ENCODE peak calls at places on chromosomes 13 and 19, in seven cellular contexts. T, E, G, B, S, R and P are unnamed samples.

GRCh38 chr13:46961719-46962118 is 64.9 kb upstream of the HTR2A start:
- DNase-seq in T (no peak), E (no peak), G (no peak), B (peak; percentile 40), S (no peak), R (no peak), P (no peak)

GRCh38 chr13:80012281-80012680 is 328.6 kb downstream of the SPRY2 start:
- DNase-seq in T (no peak), E (no peak), G (no peak), B (no peak), S (no peak), R (no peak), P (no peak)

GRCh38 chr19:5627395-5627904 is 4.6 kb downstream of the SAFB start:
- DNase-seq in T (no peak), E (peak; percentile 56), G (peak; percentile 80), B (no peak), S (no peak), R (no peak), P (peak; percentile 55)

GRCh38 chr19:395467-395866 is 13.5 kb downstream of the C2CD4C start:
- DNase-seq in T (no peak), E (no peak), G (no peak), B (no peak), S (no peak), R (no peak), P (no peak)

GRCh38 chr13:94710881-94711560 is 1.3 kb downstream of the SOX21 start:
- DNase-seq in T (no peak), E (no peak), G (no peak), B (peak; percentile 43), S (no peak), R (no peak), P (no peak)

GRCh38 chr13:79534596-79534995 is 53.6 kb downstream of the NDFIP2 start:
- DNase-seq in T (no peak), E (no peak), G (no peak), B (no peak), S (no peak), R (no peak), P (no peak)

GRCh38 chr19:1250374-1251232 is 2.2 kb downstream of the MIDN start:
- DNase-seq in T (peak; percentile 63), E (peak; percentile 65), G (no peak), B (peak; percentile 87), S (no peak), R (peak; percentile 43), P (peak; percentile 59)

GRCh38 chr13:24854311-24854710 is 90.3 kb downstream of the RNF17 start:
- DNase-seq in T (no peak), E (no peak), G (no peak), B (no peak), S (no peak), R (no peak), P (no peak)

GRCh38 chr13:113415825-113416224 is 37.5 kb downstream of the ADPRHL1 start:
- DNase-seq in T (no peak), E (no peak), G (peak; percentile 51), B (no peak), S (no peak), R (no peak), P (no peak)

GRCh38 chr19:44841255-44841654 is 4.8 kb upstream of the NECTIN2 start:
- DNase-seq in T (no peak), E (no peak), G (no peak), B (no peak), S (no peak), R (no peak), P (no peak)

GRCh38 chr13:82822935-82823334 is 1059.3 kb downstream of the SLITRK1 start:
- DNase-seq in T (no peak), E (no peak), G (peak; percentile 44), B (no peak), S (no peak), R (no peak), P (no peak)

GRCh38 chr13:41546372-41547252 is 89.3 kb downstream of the RGCC start:
- DNase-seq in T (no peak), E (peak; percentile 15), G (no peak), B (no peak), S (no peak), R (no peak), P (no peak)

GRCh38 chr13:41603917-41604316 is 146.6 kb downstream of the RGCC start:
- DNase-seq in T (no peak), E (no peak), G (no peak), B (peak; percentile 30), S (no peak), R (no peak), P (peak; percentile 79)

GRCh38 chr13:71358218-71358617 is 508.8 kb downstream of the DACH1 start:
- DNase-seq in T (no peak), E (no peak), G (no peak), B (no peak), S (no peak), R (no peak), P (no peak)

GRCh38 chr13:36475468-36475867 is 43.2 kb downstream of the CCNA1 start:
- DNase-seq in T (no peak), E (no peak), G (no peak), B (no peak), S (no peak), R (no peak), P (no peak)

GRCh38 chr19:23382955-23383354 is 12.3 kb downstream of the ZNF91 start:
- DNase-seq in T (no peak), E (no peak), G (no peak), B (no peak), S (no peak), R (no peak), P (no peak)

GRCh38 chr19:23378948-23379347 is 16.3 kb downstream of the ZNF91 start:
- DNase-seq in T (no peak), E (no peak), G (no peak), B (peak; percentile 7), S (no peak), R (no peak), P (no peak)

GRCh38 chr19:23381114-23381513 is 14.2 kb downstream of the ZNF91 start:
- DNase-seq in T (no peak), E (no peak), G (no peak), B (no peak), S (no peak), R (no peak), P (no peak)

DNA sequence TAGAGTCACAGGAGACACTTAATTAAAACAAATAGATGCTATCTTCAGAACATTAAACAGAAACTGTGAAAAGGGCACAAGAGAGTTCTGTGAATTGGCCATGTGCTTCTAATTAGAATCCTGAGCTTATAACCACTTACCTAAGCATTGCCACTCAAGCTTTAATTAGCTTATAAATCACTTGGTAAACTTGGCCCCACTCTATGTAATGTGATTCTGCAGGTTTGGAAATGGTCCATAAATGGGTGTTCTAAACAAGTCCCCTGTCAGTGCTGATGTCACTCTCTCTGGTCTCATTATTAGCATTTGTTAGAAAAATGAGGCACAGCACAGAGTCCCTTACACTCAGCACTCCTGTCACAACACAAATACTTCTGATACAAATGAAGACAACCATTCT is 18.0 kb downstream of the ZNF91 start:
- DNase-seq in T (no peak), E (no peak), G (no peak), B (no peak), S (no peak), R (no peak), P (no peak)
- H3K9me3 ChIP-seq in T (peaks cover 18% of the 10 kb centered on the region), E (no peaks in the 10 kb centered on the region), G (peaks cover 6% of the 10 kb centered on the region), B (peaks cover 74% of the 10 kb centered on the region), S (peaks cover 20% of the 10 kb centered on the region), R (peaks cover 5% of the 10 kb centered on the region), P (no peaks in the 10 kb centered on the region)

DNA sequence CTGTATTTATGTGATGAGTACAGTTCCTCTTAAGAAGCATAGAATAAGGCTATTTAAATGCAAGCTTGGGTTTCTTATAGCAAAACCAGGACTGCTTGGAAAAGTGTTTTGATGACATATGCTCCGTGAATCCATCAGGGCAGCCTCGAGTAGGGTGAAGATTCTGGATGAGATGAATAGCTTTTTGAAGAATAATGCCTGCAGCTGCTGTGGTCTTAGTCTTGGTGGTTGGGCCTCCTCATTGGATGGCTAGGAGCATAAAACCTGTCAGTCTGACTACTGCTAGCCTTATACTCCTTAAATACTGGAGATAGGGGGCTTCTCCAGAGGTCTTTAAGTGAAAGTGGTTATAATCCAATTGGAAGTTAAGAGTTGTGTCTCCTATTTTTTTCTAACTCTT is 704.3 kb downstream of the FGF9 start:
- DNase-seq in T (no peak), E (no peak), G (no peak), B (no peak), S (no peak), R (no peak), P (no peak)
- H3K9me3 ChIP-seq in T (no peaks in the 10 kb centered on the region), E (no peaks in the 10 kb centered on the region), G (peaks cover 4% of the 10 kb centered on the region), B (no peaks in the 10 kb centered on the region), S (no peaks in the 10 kb centered on the region), R (peaks cover 2% of the 10 kb centered on the region), P (no peaks in the 10 kb centered on the region)

DNA sequence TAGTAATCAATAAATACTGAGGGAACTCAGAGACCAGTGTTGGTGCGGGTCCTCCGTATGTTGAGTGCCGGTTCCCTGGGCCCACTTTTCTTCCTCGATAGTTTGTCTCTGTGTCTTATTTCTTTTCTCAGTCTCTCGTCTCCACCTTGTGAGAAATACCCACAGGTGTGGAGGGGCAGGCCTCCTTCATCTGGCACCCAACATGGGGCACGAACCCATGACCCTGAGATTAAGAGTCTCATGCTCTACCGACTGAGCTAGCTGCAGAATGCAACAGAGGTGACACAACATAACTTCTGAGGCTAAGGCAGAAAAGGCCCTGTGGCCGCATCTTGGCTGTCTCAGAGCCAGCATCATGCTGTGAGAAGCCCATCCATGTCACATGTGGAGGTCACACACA is 5.3 kb upstream of the ZNF613 start:
- DNase-seq in T (no peak), E (no peak), G (no peak), B (no peak), S (no peak), R (no peak), P (no peak)
- H3K9me3 ChIP-seq in T (peaks cover 53% of the 10 kb centered on the region), E (peaks cover 11% of the 10 kb centered on the region), G (peaks cover 30% of the 10 kb centered on the region), B (peaks cover 16% of the 10 kb centered on the region), S (peaks cover 32% of the 10 kb centered on the region), R (peaks cover 51% of the 10 kb centered on the region), P (peaks cover 47% of the 10 kb centered on the region)

GRCh38 chr19:6890938-6891337 is 3.6 kb downstream of the ADGRE1 start:
- DNase-seq in T (no peak), E (no peak), G (no peak), B (no peak), S (no peak), R (no peak), P (no peak)

GRCh38 chr19:6888967-6889366 is 1.6 kb downstream of the ADGRE1 start:
- DNase-seq in T (no peak), E (no peak), G (no peak), B (no peak), S (no peak), R (no peak), P (no peak)

GRCh38 chr19:6894313-6894712 is 6.9 kb downstream of the ADGRE1 start:
- DNase-seq in T (no peak), E (no peak), G (no peak), B (no peak), S (no peak), R (no peak), P (no peak)

GRCh38 chr19:6890421-6890913 is 3.1 kb downstream of the ADGRE1 start:
- DNase-seq in T (no peak), E (no peak), G (no peak), B (no peak), S (no peak), R (no peak), P (no peak)

DNA sequence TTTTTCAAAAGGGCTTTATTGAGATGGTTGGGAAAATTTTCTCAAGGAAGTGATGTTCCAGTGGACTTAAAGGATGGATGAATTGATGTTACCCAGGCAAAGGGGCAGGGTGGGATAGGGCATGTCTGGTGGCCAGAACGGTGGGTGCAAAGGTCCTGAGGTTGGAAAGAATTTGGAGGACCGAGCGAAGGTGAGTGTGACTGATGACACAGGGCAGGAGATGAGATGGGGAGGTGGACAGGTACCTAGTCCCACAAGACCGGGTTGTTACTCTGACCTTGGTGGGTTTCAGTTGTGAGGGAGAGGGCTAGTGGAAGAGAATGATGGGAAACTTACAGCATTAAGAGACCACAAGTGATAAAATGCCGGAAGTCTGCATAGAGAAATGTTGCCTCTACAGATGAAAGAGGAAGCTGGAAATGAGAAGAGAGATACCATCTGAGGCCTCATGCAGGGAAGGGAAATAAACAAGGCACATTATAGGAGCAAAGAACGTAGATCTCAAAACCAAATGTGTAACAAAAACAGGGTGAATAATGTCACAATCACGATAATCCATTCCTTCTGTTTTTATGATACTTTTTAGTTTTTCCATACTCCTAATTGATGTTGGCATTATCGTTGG is 4.5 kb downstream of the ADGRE1 start:
- DNase-seq in T (no peak), E (no peak), G (no peak), B (no peak), S (no peak), R (no peak), P (no peak)
- H3K9me3 ChIP-seq in T (peaks cover 6% of the 10 kb centered on the region), E (no peaks in the 10 kb centered on the region), G (peaks cover 10% of the 10 kb centered on the region), B (no peaks in the 10 kb centered on the region), S (peaks cover 5% of the 10 kb centered on the region), R (peaks cover 3% of the 10 kb centered on the region), P (no peaks in the 10 kb centered on the region)